ENCODE peak calls at places on chromosome 5, in four cellular contexts. One of them, this sample, is unnamed.
A peak's percentile ranks its signal among the peaks of the same experiment; 100 is the strongest.

GRCh38 chr5:131899686-131900085 is 45.8 kb downstream of the MEIKIN start:
- DNase-seq in A673: no peak
- DNase-seq in body of pancreas: no peak
- DNase-seq in spleen: no peak
- DNase-seq in this sample: peak; percentile 28

GRCh38 chr5:177364159-177364962 is 6.6 kb downstream of the RGS14 start:
- DNase-seq in spleen: no peak
- DNase-seq in body of pancreas: no peak
- DNase-seq in A673: no peak
- DNase-seq in this sample: peak; percentile 43

GRCh38 chr5:173035904-173036707 is 20.0 kb upstream of the CREBRF start:
- DNase-seq in A673: no peak
- DNase-seq in spleen: no peak
- DNase-seq in body of pancreas: no peak
- DNase-seq in this sample: no peak

GRCh38 chr5:178671745-178672144 is 44.9 kb upstream of the CLK4 start:
- DNase-seq in A673: no peak
- DNase-seq in spleen: no peak
- DNase-seq in body of pancreas: no peak
- DNase-seq in this sample: no peak

GRCh38 chr5:32223972-32224608 is 50.0 kb upstream of the GOLPH3 start:
- DNase-seq in spleen: no peak
- DNase-seq in body of pancreas: peak; percentile 23
- DNase-seq in A673: no peak
- DNase-seq in this sample: peak; percentile 60

GRCh38 chr5:142385194-142385593 is 60.4 kb upstream of the SPRY4 start:
- DNase-seq in body of pancreas: no peak
- DNase-seq in spleen: no peak
- DNase-seq in A673: no peak
- DNase-seq in this sample: peak; percentile 48

GRCh38 chr5:164600166-164600715 is 1094.8 kb downstream of the MAT2B start:
- DNase-seq in A673: no peak
- DNase-seq in spleen: no peak
- DNase-seq in body of pancreas: no peak
- DNase-seq in this sample: peak; percentile 27

GRCh38 chr5:167595196-167595595 is 696.2 kb upstream of the WWC1 start:
- DNase-seq in A673: no peak
- DNase-seq in body of pancreas: no peak
- DNase-seq in spleen: no peak
- DNase-seq in this sample: no peak

GRCh38 chr5:140344683-140345423 is 1.6 kb downstream of the HBEGF start:
- DNase-seq in body of pancreas: peak; percentile 22
- DNase-seq in A673: no peak
- DNase-seq in spleen: peak; percentile 44
- DNase-seq in this sample: no peak
- H3K4me3 ChIP-seq in body of pancreas: no peak overlapping the region
- H3K4me3 ChIP-seq in A673: peak overlapping the region; percentile 76
- H3K4me3 ChIP-seq in spleen: peak overlapping the region; percentile 88
- H3K4me3 ChIP-seq in this sample: peak overlapping the region; percentile 70

DNA sequence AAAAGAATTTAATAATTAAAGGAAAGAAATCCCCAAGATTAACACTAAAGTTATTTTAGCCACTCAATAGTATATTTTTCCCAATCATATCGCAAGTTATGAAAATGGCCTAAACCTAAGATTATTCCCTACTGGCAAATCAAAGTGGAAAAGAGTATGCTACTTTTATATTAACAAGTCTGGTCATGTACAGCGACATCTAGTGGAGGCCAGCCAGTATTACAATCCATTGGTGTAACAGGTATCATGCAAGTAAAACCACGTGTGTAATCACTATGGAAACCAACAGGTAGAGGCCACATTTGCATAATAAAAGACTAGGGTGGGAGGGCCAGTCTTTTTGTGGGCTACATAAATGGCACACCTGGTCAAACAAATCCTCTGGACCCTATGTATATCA is 976.4 kb upstream of the CDH9 start:
- DNase-seq in spleen: no peak
- DNase-seq in A673: peak; percentile 3
- DNase-seq in body of pancreas: no peak
- DNase-seq in this sample: peak; percentile 29
- TF ChIP-seq CTCF in spleen: no peak
- TF ChIP-seq CTCF in A673: peak; percentile 49
- TF ChIP-seq CTCF in body of pancreas: no peak
- TF ChIP-seq CTCF in this sample: peak; percentile 46

DNA sequence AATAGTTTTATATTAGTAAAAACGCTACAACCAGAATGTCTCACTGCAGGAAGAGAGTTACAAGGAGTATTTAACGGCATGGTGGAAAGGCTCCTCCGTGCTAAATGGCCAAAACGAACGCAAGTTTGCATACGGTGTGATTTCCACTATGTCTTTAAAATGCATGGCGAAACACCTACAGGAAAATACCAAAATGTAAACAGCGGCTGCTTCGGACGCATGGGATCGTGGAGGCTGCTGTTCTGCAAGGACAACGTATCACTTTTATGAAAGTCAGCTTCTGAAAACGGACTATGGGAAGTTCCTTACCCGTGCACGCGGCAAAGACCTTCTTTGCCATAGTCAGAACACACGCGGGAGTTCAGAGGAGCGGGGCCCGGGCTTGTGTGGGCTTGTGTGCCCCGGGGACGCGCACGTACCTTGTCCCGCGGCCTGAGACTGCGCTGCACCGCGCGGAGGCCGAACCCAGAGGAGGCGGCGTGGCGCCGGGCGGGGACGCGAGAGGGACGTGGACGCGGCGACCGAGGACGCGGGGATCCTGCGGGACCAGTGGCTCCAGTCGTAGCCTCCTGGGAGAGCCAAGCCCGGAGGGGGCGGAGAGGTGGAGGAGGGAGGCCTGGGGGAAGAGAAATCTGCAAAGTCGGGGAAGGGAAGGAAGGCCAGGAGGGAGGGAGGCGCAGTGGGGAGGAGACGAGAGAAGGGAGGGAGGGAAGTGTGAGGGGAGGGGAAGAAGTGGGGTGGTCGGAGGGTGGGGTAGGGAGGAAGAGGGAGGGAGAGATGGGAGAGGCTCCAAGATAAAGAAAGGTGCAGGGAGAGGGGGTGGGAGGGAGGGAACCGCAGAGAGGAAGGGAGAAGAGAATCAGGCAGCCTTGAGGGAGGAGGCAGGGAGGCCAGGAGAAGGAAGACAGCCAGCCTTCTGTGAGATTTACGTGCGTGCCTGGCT is at the start of gene CMBL:
- DNase-seq in body of pancreas: peak; percentile 45
- DNase-seq in spleen: peak; percentile 84
- DNase-seq in A673: peak; percentile 68
- DNase-seq in this sample: peak; percentile 62
- H3K4me3 ChIP-seq in body of pancreas: peak within 1 kb of the TSS; percentile 51
- H3K4me3 ChIP-seq in spleen: peak within 1 kb of the TSS; percentile 68
- H3K4me3 ChIP-seq in A673: peak within 1 kb of the TSS; percentile 55
- H3K4me3 ChIP-seq in this sample: peak within 1 kb of the TSS; percentile 64

GRCh38 chr5:52943285-52943684 is 45.9 kb upstream of the ITGA2 start:
- DNase-seq in spleen: no peak
- DNase-seq in body of pancreas: no peak
- DNase-seq in A673: no peak
- DNase-seq in this sample: peak; percentile 38
- TF ChIP-seq CTCF in spleen: no peak
- TF ChIP-seq CTCF in body of pancreas: no peak
- TF ChIP-seq CTCF in A673: peak; percentile 18
- TF ChIP-seq CTCF in this sample: peak; percentile 41

DNA sequence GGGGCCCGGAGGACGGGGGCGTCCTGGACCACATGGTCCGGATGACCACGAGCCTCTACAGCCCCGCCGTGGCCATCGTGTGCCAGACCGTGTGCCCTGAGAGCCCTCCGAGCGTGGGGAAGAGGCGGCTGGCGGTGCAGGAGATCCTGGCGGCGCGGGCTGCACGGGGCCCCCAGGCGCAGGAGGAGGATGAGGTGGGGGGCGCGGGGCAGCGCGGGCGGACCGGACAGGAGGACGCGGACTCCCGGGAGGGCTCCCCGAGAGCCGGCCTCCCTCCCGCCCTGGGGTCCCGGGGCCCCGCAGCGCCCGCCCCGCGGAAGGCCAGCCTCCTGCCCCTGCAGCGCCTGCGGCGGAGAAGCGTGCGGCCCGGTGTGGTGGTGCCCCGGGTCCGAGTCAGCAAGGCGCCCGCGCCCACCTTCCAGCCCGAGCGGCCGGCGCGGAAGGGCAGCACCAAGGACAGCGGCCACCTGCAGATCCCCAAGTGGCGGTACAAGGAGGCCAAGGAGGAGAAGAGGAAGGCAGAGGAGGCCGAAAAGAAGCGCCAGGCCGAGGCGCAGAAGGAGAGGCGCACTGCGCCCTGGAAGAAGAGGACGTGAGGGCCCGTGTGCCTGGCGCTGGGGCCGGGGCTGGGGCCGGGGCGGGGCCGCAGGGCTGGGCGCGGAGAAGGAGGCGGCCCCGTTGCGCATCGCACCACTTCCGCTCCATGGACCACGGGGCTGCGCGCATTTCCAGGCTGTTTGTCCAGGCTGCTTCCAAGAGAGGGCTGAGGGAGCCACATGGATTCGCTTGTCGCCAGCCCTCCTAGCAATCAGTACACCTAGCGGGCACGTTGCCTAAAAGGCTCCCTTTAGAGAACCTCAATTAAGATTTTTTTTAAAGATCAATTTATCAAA is 85.9 kb downstream of the ANKRD33B start:
- DNase-seq in body of pancreas: peak; percentile 1
- DNase-seq in A673: no peak
- DNase-seq in spleen: peak; percentile 67
- DNase-seq in this sample: peak; percentile 41
- H3K4me3 ChIP-seq in body of pancreas: no peak overlapping the region
- H3K4me3 ChIP-seq in A673: no peak overlapping the region
- H3K4me3 ChIP-seq in spleen: no peak overlapping the region
- H3K4me3 ChIP-seq in this sample: no peak overlapping the region

GRCh38 chr5:79513519-79514390 is at the start of gene HOMER1:
- DNase-seq in spleen: peak; percentile 92
- DNase-seq in body of pancreas: peak; percentile 77
- DNase-seq in A673: peak; percentile 88
- DNase-seq in this sample: peak; percentile 77
- TF ChIP-seq CTCF in spleen: peak; percentile 13
- TF ChIP-seq CTCF in body of pancreas: no peak
- TF ChIP-seq CTCF in A673: no peak
- TF ChIP-seq CTCF in this sample: no peak

DNA sequence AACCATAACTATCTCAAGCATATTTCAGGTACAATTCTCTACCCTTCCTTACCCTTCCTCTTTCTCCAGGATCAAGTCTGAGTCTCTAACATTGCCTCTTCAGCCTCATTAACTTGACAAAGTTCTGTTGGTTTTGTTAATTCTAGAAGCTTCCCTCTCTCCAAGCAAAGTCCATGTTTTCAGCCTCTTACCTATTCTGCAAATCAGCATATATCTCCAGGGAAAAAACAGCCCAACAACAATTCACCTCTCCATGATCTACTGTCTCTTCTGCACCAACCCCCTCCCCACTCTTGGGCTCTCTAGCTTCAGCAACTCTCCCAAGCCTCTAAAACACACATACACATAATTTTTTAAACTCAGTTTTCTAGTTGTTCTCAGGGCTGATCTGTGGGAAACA is 72.2 kb downstream of the LIX1 start:
- DNase-seq in A673: no peak
- DNase-seq in spleen: no peak
- DNase-seq in body of pancreas: no peak
- DNase-seq in this sample: no peak
- H3K4me3 ChIP-seq in A673: no peak overlapping the region
- H3K4me3 ChIP-seq in spleen: no peak overlapping the region
- H3K4me3 ChIP-seq in body of pancreas: no peak overlapping the region
- H3K4me3 ChIP-seq in this sample: no peak overlapping the region

DNA sequence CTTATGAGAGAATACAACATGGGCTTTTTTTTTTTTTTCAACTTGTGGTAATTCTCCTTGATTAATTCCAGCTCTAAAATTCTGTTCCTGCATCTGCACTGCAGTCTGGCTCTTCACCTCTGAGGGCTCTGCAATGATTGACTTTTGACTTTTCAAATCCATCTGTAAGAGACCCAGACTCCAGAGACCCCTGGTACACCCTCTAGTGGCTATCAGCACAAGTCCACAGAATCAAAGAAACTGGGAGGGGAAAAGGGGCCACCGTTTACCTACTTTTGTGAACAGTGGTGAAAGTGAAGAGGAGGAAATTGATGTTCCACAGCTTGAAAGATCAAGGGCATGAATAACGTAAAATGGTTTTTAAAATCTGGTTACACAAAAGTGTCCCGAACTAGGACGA is 151.6 kb downstream of the SLIT3 start:
- DNase-seq in spleen: no peak
- DNase-seq in body of pancreas: no peak
- DNase-seq in A673: peak; percentile 4
- DNase-seq in this sample: no peak
- TF ChIP-seq CTCF in spleen: no peak
- TF ChIP-seq CTCF in body of pancreas: no peak
- TF ChIP-seq CTCF in A673: peak; percentile 39
- TF ChIP-seq CTCF in this sample: peak; percentile 27

DNA sequence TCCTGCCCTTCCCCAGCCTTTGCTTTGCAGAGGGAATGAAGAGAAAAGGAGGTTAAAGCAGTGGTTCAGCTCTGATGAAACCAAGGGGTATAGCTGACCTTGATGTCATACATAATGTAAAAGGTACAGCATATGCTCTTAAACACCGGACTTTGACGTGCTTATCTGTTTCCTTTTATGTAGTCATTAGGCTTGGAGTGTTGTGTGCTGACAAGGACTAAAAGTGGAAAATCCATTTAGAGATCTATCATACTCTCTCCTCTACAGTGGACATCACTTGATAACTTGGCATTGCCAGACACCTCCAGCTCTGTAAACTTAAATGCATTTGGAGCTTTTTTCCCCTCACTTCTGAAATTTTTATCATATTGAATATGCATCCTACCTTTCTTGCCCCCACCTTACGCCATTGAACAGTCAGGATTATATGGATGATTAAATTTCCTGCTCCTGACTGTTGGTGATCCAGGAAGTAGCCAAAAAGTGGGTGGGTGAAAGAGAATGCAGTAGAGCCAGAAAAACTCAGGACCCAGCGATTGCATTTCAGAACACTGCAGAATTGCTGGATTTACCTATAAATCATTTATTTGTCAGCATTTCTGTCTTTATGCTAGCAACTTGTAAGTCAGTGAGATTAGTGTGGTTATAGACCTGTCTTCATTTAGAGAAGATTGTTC is 4.1 kb downstream of the TNFAIP8 start:
- DNase-seq in A673: no peak
- DNase-seq in spleen: no peak
- DNase-seq in body of pancreas: no peak
- DNase-seq in this sample: no peak
- H3K4me3 ChIP-seq in A673: no peak overlapping the region
- H3K4me3 ChIP-seq in spleen: peak overlapping the region; percentile 6
- H3K4me3 ChIP-seq in body of pancreas: no peak overlapping the region
- H3K4me3 ChIP-seq in this sample: no peak overlapping the region

GRCh38 chr5:42949348-42950090 is 90.6 kb downstream of the ANXA2R start:
- DNase-seq in spleen: peak; percentile 92
- DNase-seq in body of pancreas: peak; percentile 61
- DNase-seq in A673: peak; percentile 90
- DNase-seq in this sample: peak; percentile 90
- TF ChIP-seq CTCF in spleen: peak; percentile 70
- TF ChIP-seq CTCF in body of pancreas: peak; percentile 40
- TF ChIP-seq CTCF in A673: peak; percentile 54
- TF ChIP-seq CTCF in this sample: peak; percentile 54